ENCODE peak calls at places on chromosome 12, in eight cellular contexts. T is stimulated activated CD4-positive, alpha-beta T cell treated with anti-CD3 and anti-CD28 coated beads, Interleukin-1b, Interleukin-23, amount 100 ng/mL, for 4 hours; H is activated CD4-positive, alpha-beta T cell treated with anti-CD3 and anti-CD28 coated beads, Interleukin-2, amount 10 ng/mL, durations not matched to agents 7 days and 5 days; Q is HFFc6; L is fibroblast of pulmonary artery; E is left cardiac atrium; B is M059J; X is NCI-H524. W is an unnamed sample.

GRCh38 chr12:56157201-56158028 is 744 bp upstream of the MYL6 start:
- DNase-seq in T (peak), H (peak), Q (peak), L (peak), E (peak), B (peak), X (peak), W (peak)

GRCh38 chr12:100913872-100914600 is 119.5 kb downstream of the ANO4 start:
- DNase-seq in T (no peak), H (no peak), Q (no peak), L (no peak), E (no peak), B (no peak), X (no peak), W (no peak)

GRCh38 chr12:97375310-97375709 is 87.3 kb upstream of the RMST start:
- DNase-seq in T (no peak), H (no peak), Q (no peak), L (no peak), E (no peak), B (no peak), X (no peak), W (no peak)

GRCh38 chr12:2129076-2129475 is 76.3 kb downstream of the CACNA1C start:
- DNase-seq in T (no peak), H (no peak), Q (peak), L (no peak), E (no peak), B (peak), X (no peak), W (peak)

GRCh38 chr12:115871714-115872113 is 405.8 kb downstream of the MED13L start:
- DNase-seq in T (no peak), H (no peak), Q (peak), L (peak), E (no peak), B (peak), X (peak), W (peak)

GRCh38 chr12:80218925-80219714 is 119.8 kb downstream of the OTOGL start:
- DNase-seq in T (no peak), H (no peak), Q (no peak), L (no peak), E (no peak), B (no peak), X (no peak), W (no peak)

GRCh38 chr12:115313929-115314328 is 630.0 kb upstream of the TBX3 start:
- DNase-seq in T (no peak), H (no peak), Q (peak), L (peak), E (no peak), B (peak), X (no peak), W (peak)

GRCh38 chr12:71299541-71300376 is 139.8 kb upstream of the LGR5 start:
- DNase-seq in T (no peak), H (no peak), Q (no peak), L (no peak), E (no peak), B (no peak), X (no peak), W (no peak)

GRCh38 chr12:15811192-15812127 is 22.3 kb upstream of the EPS8 start:
- DNase-seq in T (no peak), H (no peak), Q (no peak), L (no peak), E (no peak), B (no peak), X (no peak), W (no peak)

GRCh38 chr12:84653482-84653881 is 259.1 kb downstream of the SLC6A15 start:
- DNase-seq in T (no peak), H (no peak), Q (no peak), L (no peak), E (no peak), B (no peak), X (no peak), W (no peak)

GRCh38 chr12:108838194-108839010 is 19.0 kb downstream of the SSH1 start:
- DNase-seq in T (peak), H (peak), Q (peak), L (peak), E (peak), B (peak), X (no peak), W (peak)

GRCh38 chr12:88693837-88694445 is 113.7 kb upstream of the KITLG start:
- DNase-seq in T (no peak), H (no peak), Q (no peak), L (no peak), E (no peak), B (peak), X (no peak), W (no peak)